ENCODE peak calls at places on chromosomes 2 and 18, in four cellular contexts. One of them, this sample, is unnamed.

GRCh38 chr2:112093216-112093615 is 38.1 kb downstream of the TMEM87B start:
- DNase-seq in colonic mucosa: no peak
- DNase-seq in nephron progenitor cell: no peak
- DNase-seq in occipital lobe: no peak
- DNase-seq in this sample: no peak

GRCh38 chr2:238978507-238978906 is 130.6 kb downstream of the TWIST2 start:
- DNase-seq in occipital lobe: no peak
- DNase-seq in nephron progenitor cell: no peak
- DNase-seq in colonic mucosa: no peak
- DNase-seq in this sample: no peak

GRCh38 chr2:169300617-169301530 is 61.5 kb downstream of the LRP2 start:
- DNase-seq in nephron progenitor cell: no peak
- DNase-seq in occipital lobe: no peak
- DNase-seq in colonic mucosa: no peak
- DNase-seq in this sample: no peak

GRCh38 chr2:225598426-225598825 is 198.9 kb downstream of the NYAP2 start:
- DNase-seq in colonic mucosa: no peak
- DNase-seq in occipital lobe: no peak
- DNase-seq in nephron progenitor cell: no peak
- DNase-seq in this sample: no peak

GRCh38 chr2:23380562-23381065 is 4.4 kb upstream of the KLHL29 start:
- DNase-seq in nephron progenitor cell: no peak
- DNase-seq in colonic mucosa: no peak
- DNase-seq in occipital lobe: no peak
- DNase-seq in this sample: no peak

GRCh38 chr2:12155308-12156061 is 409.1 kb downstream of the LPIN1 start:
- DNase-seq in nephron progenitor cell: no peak
- DNase-seq in colonic mucosa: no peak
- DNase-seq in occipital lobe: no peak
- DNase-seq in this sample: no peak

GRCh38 chr2:113283704-113284284 is 5.1 kb upstream of the PAX8 start:
- DNase-seq in occipital lobe: peak
- DNase-seq in nephron progenitor cell: no peak
- DNase-seq in colonic mucosa: peak
- DNase-seq in this sample: peak

GRCh38 chr2:172333626-172334330 is 93.6 kb upstream of the ITGA6 start:
- DNase-seq in occipital lobe: no peak
- DNase-seq in colonic mucosa: no peak
- DNase-seq in nephron progenitor cell: no peak
- DNase-seq in this sample: no peak

GRCh38 chr2:166239548-166239947 is 111.7 kb upstream of the SCN1A start:
- DNase-seq in colonic mucosa: no peak
- DNase-seq in nephron progenitor cell: no peak
- DNase-seq in occipital lobe: no peak
- DNase-seq in this sample: no peak

GRCh38 chr2:210072922-210073509 is 70.6 kb downstream of the RPE start:
- DNase-seq in colonic mucosa: no peak
- DNase-seq in nephron progenitor cell: no peak
- DNase-seq in occipital lobe: no peak
- DNase-seq in this sample: no peak

GRCh38 chr2:198916548-198916947 is 541.2 kb downstream of the SATB2 start:
- DNase-seq in occipital lobe: no peak
- DNase-seq in nephron progenitor cell: no peak
- DNase-seq in colonic mucosa: peak
- DNase-seq in this sample: no peak

GRCh38 chr18:23302852-23303527 is 150.1 kb upstream of the RIOK3 start:
- DNase-seq in colonic mucosa: no peak
- DNase-seq in nephron progenitor cell: no peak
- DNase-seq in occipital lobe: no peak
- DNase-seq in this sample: no peak

GRCh38 chr2:46796843-46797625 is 118.6 kb downstream of the MCFD2 start:
- DNase-seq in nephron progenitor cell: no peak
- DNase-seq in occipital lobe: no peak
- DNase-seq in colonic mucosa: no peak
- DNase-seq in this sample: no peak

GRCh38 chr2:124985210-124985760 is 960.2 kb downstream of the CNTNAP5 start:
- DNase-seq in colonic mucosa: no peak
- DNase-seq in nephron progenitor cell: no peak
- DNase-seq in occipital lobe: no peak
- DNase-seq in this sample: no peak

GRCh38 chr2:226445216-226445861 is 354.3 kb downstream of the IRS1 start:
- DNase-seq in nephron progenitor cell: no peak
- DNase-seq in colonic mucosa: peak
- DNase-seq in occipital lobe: no peak
- DNase-seq in this sample: no peak

GRCh38 chr2:146927080-146927714 is 917.6 kb upstream of the ACVR2A start:
- DNase-seq in occipital lobe: no peak
- DNase-seq in colonic mucosa: peak
- DNase-seq in nephron progenitor cell: peak
- DNase-seq in this sample: no peak

GRCh38 chr2:230658877-230659652 is 53.6 kb upstream of the CAB39 start:
- DNase-seq in colonic mucosa: no peak
- DNase-seq in nephron progenitor cell: no peak
- DNase-seq in occipital lobe: no peak
- DNase-seq in this sample: no peak

GRCh38 chr2:26557244-26557925 is 79.5 kb upstream of the OTOF start:
- DNase-seq in nephron progenitor cell: no peak
- DNase-seq in colonic mucosa: no peak
- DNase-seq in occipital lobe: no peak
- DNase-seq in this sample: no peak

GRCh38 chr18:45785015-45785597 is 40.4 kb upstream of the SIGLEC15 start:
- DNase-seq in colonic mucosa: no peak
- DNase-seq in nephron progenitor cell: no peak
- DNase-seq in occipital lobe: no peak
- DNase-seq in this sample: peak

GRCh38 chr2:224849264-224849663 is 133.1 kb upstream of the CCDC195 start:
- DNase-seq in occipital lobe: no peak
- DNase-seq in colonic mucosa: no peak
- DNase-seq in nephron progenitor cell: no peak
- DNase-seq in this sample: no peak

GRCh38 chr18:3692691-3693090 is 242.7 kb downstream of the TGIF1 start:
- DNase-seq in colonic mucosa: no peak
- DNase-seq in occipital lobe: no peak
- DNase-seq in nephron progenitor cell: no peak
- DNase-seq in this sample: no peak

GRCh38 chr2:119114266-119114665 is 44.3 kb downstream of the C1QL2 start:
- DNase-seq in colonic mucosa: no peak
- DNase-seq in occipital lobe: no peak
- DNase-seq in nephron progenitor cell: no peak
- DNase-seq in this sample: no peak

GRCh38 chr2:9832586-9832985 is 10.7 kb upstream of the TAF1B start:
- DNase-seq in colonic mucosa: no peak
- DNase-seq in nephron progenitor cell: no peak
- DNase-seq in occipital lobe: no peak
- DNase-seq in this sample: no peak

GRCh38 chr18:77043541-77044280 is 88.9 kb downstream of the MBP start:
- DNase-seq in colonic mucosa: no peak
- DNase-seq in occipital lobe: no peak
- DNase-seq in nephron progenitor cell: no peak
- DNase-seq in this sample: no peak

GRCh38 chr2:136006658-136007057 is 21.2 kb upstream of the DARS1 start:
- DNase-seq in colonic mucosa: no peak
- DNase-seq in occipital lobe: no peak
- DNase-seq in nephron progenitor cell: no peak
- DNase-seq in this sample: no peak

GRCh38 chr2:225122582-225123486 is 80.6 kb upstream of the DOCK10 start:
- DNase-seq in nephron progenitor cell: peak
- DNase-seq in colonic mucosa: peak
- DNase-seq in occipital lobe: no peak
- DNase-seq in this sample: no peak

GRCh38 chr2:41948397-41948763 is 99.4 kb upstream of the PKDCC start:
- DNase-seq in nephron progenitor cell: no peak
- DNase-seq in colonic mucosa: no peak
- DNase-seq in occipital lobe: no peak
- DNase-seq in this sample: no peak

This sample was measured in Peyer's patch.